ENCODE peak calls at places on chromosomes 13 and 19, in six cellular contexts. M is activated CD4-positive, alpha-beta T cell treated with anti-CD3 and anti-CD28 coated beads for 4 hours; I is ELR; H is AG04450; T is progenitor cell of endocrine pancreas; V is fibroblast of mammary gland. R is an unnamed sample.

GRCh38 chr13:26784704-26785639 is 24.4 kb upstream of the GPR12 start:
- DNase-seq in M (no peak), I (no peak), H (no peak), T (no peak), V (no peak), R (no peak)

GRCh38 chr19:8585057-8585893 is 8.0 kb upstream of the MYO1F start:
- DNase-seq in M (no peak), I (no peak), H (no peak), T (no peak), V (no peak), R (no peak)

GRCh38 chr13:23477096-23477495 is 43.6 kb upstream of the SACS start:
- DNase-seq in M (no peak), I (no peak), H (no peak), T (no peak), V (no peak), R (no peak)

GRCh38 chr13:79874396-79875360 is 393.7 kb downstream of the NDFIP2 start:
- DNase-seq in M (no peak), I (peak), H (no peak), T (no peak), V (peak), R (no peak)

GRCh38 chr13:36207672-36208071 is 6.7 kb downstream of the SOHLH2 start:
- DNase-seq in M (no peak), I (no peak), H (no peak), T (no peak), V (peak), R (no peak)

GRCh38 chr13:31638577-31638976 is 100.7 kb upstream of the RXFP2 start:
- DNase-seq in M (no peak), I (peak), H (peak), T (no peak), V (peak), R (peak)

GRCh38 chr13:44826586-44827350 is 162.5 kb downstream of the NUFIP1 start:
- DNase-seq in M (no peak), I (no peak), H (no peak), T (no peak), V (no peak), R (no peak)

GRCh38 chr19:19405919-19406877 is 723 bp downstream of the GATAD2A start:
- DNase-seq in M (peak), I (peak), H (no peak), T (peak), V (peak), R (no peak)

GRCh38 chr13:99056381-99057014 is 78.6 kb upstream of the DOCK9 start:
- DNase-seq in M (no peak), I (peak), H (no peak), T (no peak), V (peak), R (no peak)

GRCh38 chr13:91894311-91894710 is 495.9 kb downstream of the GPC5 start:
- DNase-seq in M (no peak), I (no peak), H (no peak), T (no peak), V (no peak), R (no peak)

GRCh38 chr13:100349594-100349993 is 239.0 kb downstream of the GGACT start:
- DNase-seq in M (no peak), I (no peak), H (no peak), T (no peak), V (no peak), R (no peak)

R was measured in A172.